ENCODE peak calls at places on chromosome 10, in six cellular contexts. One of them, this sample, is unnamed.

GRCh38 chr10:43998021-43998809 is 349.5 kb upstream of the ZNF32 start:
- DNase-seq in GM23338: no peak
- DNase-seq in ovary: no peak
- DNase-seq in endothelial cell: no peak
- DNase-seq in heart left ventricle: no peak
- DNase-seq in upper lobe of left lung: no peak
- DNase-seq in this sample: no peak

GRCh38 chr10:49107111-49107889 is 8.0 kb downstream of the VSTM4 start:
- DNase-seq in GM23338: no peak
- DNase-seq in ovary: no peak
- DNase-seq in endothelial cell: no peak
- DNase-seq in heart left ventricle: no peak
- DNase-seq in upper lobe of left lung: peak; percentile 51
- DNase-seq in this sample: no peak

GRCh38 chr10:21912583-21912982 is 90.9 kb downstream of the DNAJC1 start:
- DNase-seq in GM23338: peak; percentile 27
- DNase-seq in ovary: no peak
- DNase-seq in endothelial cell: no peak
- DNase-seq in heart left ventricle: no peak
- DNase-seq in upper lobe of left lung: no peak
- DNase-seq in this sample: no peak

GRCh38 chr10:224571-224970 is 89.3 kb downstream of the ZMYND11 start:
- DNase-seq in GM23338: no peak
- DNase-seq in ovary: no peak
- DNase-seq in endothelial cell: no peak
- DNase-seq in heart left ventricle: no peak
- DNase-seq in upper lobe of left lung: no peak
- DNase-seq in this sample: no peak

GRCh38 chr10:29600821-29601220 is 34.0 kb downstream of the SVIL start:
- DNase-seq in GM23338: no peak
- DNase-seq in ovary: no peak
- DNase-seq in endothelial cell: no peak
- DNase-seq in heart left ventricle: no peak
- DNase-seq in upper lobe of left lung: no peak
- DNase-seq in this sample: no peak

GRCh38 chr10:113099431-113100298 is 149.6 kb downstream of the TCF7L2 start:
- DNase-seq in GM23338: no peak
- DNase-seq in ovary: no peak
- DNase-seq in endothelial cell: peak; percentile 10
- DNase-seq in heart left ventricle: no peak
- DNase-seq in upper lobe of left lung: no peak
- DNase-seq in this sample: no peak

GRCh38 chr10:90149563-90149962 is 448.2 kb downstream of the KIF20B start:
- DNase-seq in GM23338: no peak
- DNase-seq in ovary: no peak
- DNase-seq in endothelial cell: no peak
- DNase-seq in heart left ventricle: no peak
- DNase-seq in upper lobe of left lung: no peak
- DNase-seq in this sample: no peak

GRCh38 chr10:132809237-132810140 is 23.5 kb upstream of the NKX6-2 start:
- DNase-seq in GM23338: no peak
- DNase-seq in ovary: no peak
- DNase-seq in endothelial cell: no peak
- DNase-seq in heart left ventricle: no peak
- DNase-seq in upper lobe of left lung: no peak
- DNase-seq in this sample: no peak

GRCh38 chr10:31069411-31069810 is 37.7 kb upstream of the ZNF438 start:
- DNase-seq in GM23338: no peak
- DNase-seq in ovary: no peak
- DNase-seq in endothelial cell: no peak
- DNase-seq in heart left ventricle: no peak
- DNase-seq in upper lobe of left lung: no peak
- DNase-seq in this sample: no peak

GRCh38 chr10:34305189-34305588 is 509.9 kb downstream of the PARD3 start:
- DNase-seq in GM23338: peak; percentile 96
- DNase-seq in ovary: no peak
- DNase-seq in endothelial cell: peak; percentile 46
- DNase-seq in heart left ventricle: no peak
- DNase-seq in upper lobe of left lung: peak; percentile 7
- DNase-seq in this sample: peak; percentile 2
- TF ChIP-seq CTCF in GM23338: peak; percentile 71
- TF ChIP-seq CTCF in ovary: no peak
- TF ChIP-seq CTCF in endothelial cell: peak; percentile 45
- TF ChIP-seq CTCF in heart left ventricle: no peak
- TF ChIP-seq CTCF in upper lobe of left lung: no peak
- TF ChIP-seq CTCF in this sample: no peak

GRCh38 chr10:19169684-19170083 is 121.1 kb downstream of the MALRD1 start:
- DNase-seq in GM23338: no peak
- DNase-seq in ovary: no peak
- DNase-seq in endothelial cell: no peak
- DNase-seq in heart left ventricle: no peak
- DNase-seq in upper lobe of left lung: no peak
- DNase-seq in this sample: no peak

GRCh38 chr10:19164461-19164860 is 115.9 kb downstream of the MALRD1 start:
- DNase-seq in GM23338: no peak
- DNase-seq in ovary: no peak
- DNase-seq in endothelial cell: no peak
- DNase-seq in heart left ventricle: no peak
- DNase-seq in upper lobe of left lung: no peak
- DNase-seq in this sample: no peak

GRCh38 chr10:19168584-19168983 is 120.0 kb downstream of the MALRD1 start:
- DNase-seq in GM23338: peak; percentile 76
- DNase-seq in ovary: no peak
- DNase-seq in endothelial cell: peak; percentile 29
- DNase-seq in heart left ventricle: no peak
- DNase-seq in upper lobe of left lung: no peak
- DNase-seq in this sample: no peak
- TF ChIP-seq CTCF in GM23338: peak; percentile 64
- TF ChIP-seq CTCF in ovary: no peak
- TF ChIP-seq CTCF in endothelial cell: peak; percentile 48
- TF ChIP-seq CTCF in heart left ventricle: no peak
- TF ChIP-seq CTCF in upper lobe of left lung: no peak
- TF ChIP-seq CTCF in this sample: no peak

DNA sequence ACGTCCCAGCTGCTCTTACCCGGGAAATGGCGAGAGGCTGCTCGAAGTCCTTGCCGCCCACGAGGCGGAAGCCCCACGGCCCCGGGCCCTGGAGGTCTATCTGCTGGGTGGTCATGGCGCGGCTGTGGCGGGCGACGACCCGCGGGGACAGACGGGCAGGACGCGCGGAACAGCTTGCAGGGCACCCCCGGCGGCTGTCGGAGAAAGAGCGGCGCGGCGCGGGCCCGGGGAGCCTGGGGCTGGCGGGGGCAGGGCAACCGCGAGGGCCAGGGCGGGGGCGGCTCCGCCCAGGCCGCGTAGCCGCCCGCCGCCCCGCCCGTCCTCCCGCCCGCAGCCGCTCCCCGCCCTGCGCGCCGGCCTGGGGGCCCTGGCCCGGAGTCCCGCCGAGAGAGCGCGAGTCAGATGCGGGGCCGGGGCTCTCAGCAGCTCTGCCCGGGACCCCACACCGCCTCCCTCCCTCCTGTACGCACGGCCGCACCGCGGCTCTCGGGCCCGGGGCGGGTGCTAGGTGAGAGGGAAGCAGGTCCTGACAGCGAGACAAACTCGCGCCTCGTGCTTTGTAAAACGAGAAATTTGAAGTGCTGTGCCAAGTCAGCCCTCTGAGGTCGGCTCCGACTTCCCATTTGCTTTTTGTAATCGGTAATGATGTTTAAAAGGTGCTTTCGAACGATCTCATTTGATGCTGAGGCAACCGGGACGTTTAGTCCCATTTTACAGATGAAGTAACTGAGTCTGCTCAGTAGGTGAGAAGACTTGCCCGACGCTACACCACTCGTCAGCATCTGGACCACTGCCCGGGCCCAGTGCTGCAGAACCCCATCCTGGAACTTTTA is at the start of gene PDLIM1:
- DNase-seq in GM23338: peak; percentile 81
- DNase-seq in ovary: peak; percentile 16
- DNase-seq in endothelial cell: peak; percentile 57
- DNase-seq in heart left ventricle: peak; percentile 87
- DNase-seq in upper lobe of left lung: peak; percentile 97
- DNase-seq in this sample: peak; percentile 40
- TF ChIP-seq CTCF in GM23338: no peak
- TF ChIP-seq CTCF in ovary: no peak
- TF ChIP-seq CTCF in endothelial cell: no peak
- TF ChIP-seq CTCF in heart left ventricle: no peak
- TF ChIP-seq CTCF in upper lobe of left lung: peak; percentile 78
- TF ChIP-seq CTCF in this sample: no peak

DNA sequence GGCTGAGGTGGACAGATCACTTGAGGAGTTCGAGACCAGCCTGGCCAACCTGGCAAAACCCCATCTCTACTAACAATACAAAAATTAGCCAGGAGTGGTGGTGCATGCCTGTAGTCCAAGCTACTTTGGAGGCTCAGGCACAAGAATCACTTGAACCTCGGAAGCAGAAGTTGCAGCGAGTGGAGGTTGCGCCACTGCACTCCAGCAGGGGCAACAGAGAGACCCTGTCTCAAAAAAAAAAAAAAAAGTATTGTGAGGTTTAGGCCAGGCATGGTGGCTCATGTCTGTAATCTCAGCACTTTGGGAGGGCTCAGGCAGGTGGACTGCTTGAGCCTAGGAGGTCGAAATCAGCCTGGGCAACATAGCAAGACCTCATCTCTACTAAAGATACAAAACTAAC is 16.0 kb downstream of the TET1 start:
- DNase-seq in GM23338: peak; percentile 58
- DNase-seq in ovary: no peak
- DNase-seq in endothelial cell: no peak
- DNase-seq in heart left ventricle: no peak
- DNase-seq in upper lobe of left lung: no peak
- DNase-seq in this sample: no peak
- TF ChIP-seq CTCF in GM23338: peak; percentile 52
- TF ChIP-seq CTCF in ovary: no peak
- TF ChIP-seq CTCF in endothelial cell: peak; percentile 21
- TF ChIP-seq CTCF in heart left ventricle: no peak
- TF ChIP-seq CTCF in upper lobe of left lung: no peak
- TF ChIP-seq CTCF in this sample: no peak

DNA sequence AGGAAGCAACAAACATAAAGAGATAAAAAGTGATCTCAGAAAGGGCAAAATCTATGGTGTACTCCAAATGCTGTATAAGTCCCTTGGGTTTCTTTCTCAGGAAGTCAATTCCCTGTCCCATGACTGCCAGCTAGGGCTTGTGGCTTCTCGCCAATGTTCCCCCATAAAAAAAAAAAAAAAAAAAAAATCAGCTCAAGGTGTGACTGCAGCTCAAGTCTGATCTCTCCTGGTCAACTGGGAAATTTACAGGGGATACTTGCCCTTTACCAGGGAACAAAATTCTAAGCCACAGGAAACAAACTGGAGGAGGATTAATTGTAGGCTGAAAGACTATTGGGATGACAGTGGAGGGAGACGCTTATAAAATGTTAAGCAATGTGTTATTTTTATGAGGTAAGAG is 76.0 kb downstream of the PCGF5 start:
- DNase-seq in GM23338: peak; percentile 71
- DNase-seq in ovary: no peak
- DNase-seq in endothelial cell: no peak
- DNase-seq in heart left ventricle: no peak
- DNase-seq in upper lobe of left lung: no peak
- DNase-seq in this sample: no peak
- TF ChIP-seq CTCF in GM23338: peak; percentile 60
- TF ChIP-seq CTCF in ovary: no peak
- TF ChIP-seq CTCF in endothelial cell: no peak
- TF ChIP-seq CTCF in heart left ventricle: no peak
- TF ChIP-seq CTCF in upper lobe of left lung: no peak
- TF ChIP-seq CTCF in this sample: no peak

GRCh38 chr10:116742367-116743265 is at the start of gene HSPA12A:
- DNase-seq in GM23338: peak; percentile 73
- DNase-seq in ovary: peak; percentile 80
- DNase-seq in endothelial cell: peak; percentile 83
- DNase-seq in heart left ventricle: peak; percentile 84
- DNase-seq in upper lobe of left lung: peak; percentile 97
- DNase-seq in this sample: peak; percentile 52
- TF ChIP-seq CTCF in GM23338: no peak
- TF ChIP-seq CTCF in ovary: no peak
- TF ChIP-seq CTCF in endothelial cell: no peak
- TF ChIP-seq CTCF in heart left ventricle: no peak
- TF ChIP-seq CTCF in upper lobe of left lung: no peak
- TF ChIP-seq CTCF in this sample: no peak

GRCh38 chr10:79068562-79069324 is at the start of gene ZMIZ1:
- DNase-seq in GM23338: peak; percentile 93
- DNase-seq in ovary: peak; percentile 87
- DNase-seq in endothelial cell: peak; percentile 83
- DNase-seq in heart left ventricle: peak; percentile 94
- DNase-seq in upper lobe of left lung: peak; percentile 98
- DNase-seq in this sample: peak; percentile 87

GRCh38 chr10:79067241-79068202 is 1.2 kb upstream of the ZMIZ1 start:
- DNase-seq in GM23338: peak; percentile 95
- DNase-seq in ovary: peak; percentile 91
- DNase-seq in endothelial cell: peak; percentile 96
- DNase-seq in heart left ventricle: peak; percentile 92
- DNase-seq in upper lobe of left lung: peak; percentile 96
- DNase-seq in this sample: peak; percentile 84

GRCh38 chr10:79066460-79067240 is 2.1 kb upstream of the ZMIZ1 start:
- DNase-seq in GM23338: peak; percentile 53
- DNase-seq in ovary: no peak
- DNase-seq in endothelial cell: peak; percentile 33
- DNase-seq in heart left ventricle: peak; percentile 86
- DNase-seq in upper lobe of left lung: no peak
- DNase-seq in this sample: peak; percentile 43

GRCh38 chr10:79069325-79070090 is 742 bp downstream of the ZMIZ1 start:
- DNase-seq in GM23338: peak; percentile 44
- DNase-seq in ovary: no peak
- DNase-seq in endothelial cell: peak; percentile 55
- DNase-seq in heart left ventricle: peak; percentile 61
- DNase-seq in upper lobe of left lung: peak; percentile 90
- DNase-seq in this sample: peak; percentile 62

DNA sequence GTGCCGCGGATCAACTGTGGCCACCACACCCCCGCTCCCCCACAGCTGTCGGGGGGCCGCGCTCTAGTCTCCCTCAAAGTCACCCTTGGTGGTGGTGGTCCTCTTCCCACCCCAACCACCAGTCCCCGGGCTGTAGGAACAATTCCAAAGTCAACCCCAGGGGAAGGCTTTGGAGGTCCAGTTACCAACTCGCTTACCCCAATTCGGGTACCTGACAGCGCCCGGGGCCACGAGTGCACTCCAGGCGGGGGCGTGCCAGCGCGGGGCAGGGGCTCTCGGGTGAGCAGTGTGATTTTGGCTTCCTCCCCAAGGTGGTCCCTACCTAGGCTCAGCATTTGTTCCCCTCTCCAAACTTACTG is 584 bp upstream of the ZMIZ1 start:
- DNase-seq in GM23338: peak; percentile 57
- DNase-seq in ovary: peak; percentile 50
- DNase-seq in endothelial cell: peak; percentile 61
- DNase-seq in heart left ventricle: no peak
- DNase-seq in upper lobe of left lung: peak; percentile 88
- DNase-seq in this sample: peak; percentile 50
- TF ChIP-seq CTCF in GM23338: peak; percentile 15
- TF ChIP-seq CTCF in ovary: no peak
- TF ChIP-seq CTCF in endothelial cell: no peak
- TF ChIP-seq CTCF in heart left ventricle: no peak
- TF ChIP-seq CTCF in upper lobe of left lung: no peak
- TF ChIP-seq CTCF in this sample: no peak

This sample was measured in activated CD8-positive, alpha-beta T cell treated with anti-CD3 and anti-CD28 coated beads for 36 hours.